ENCODE peak calls at places on chromosome 14, in five cellular contexts. One of them, this sample, is unnamed.

GRCh38 chr14:33364536-33364935 is 425.9 kb downstream of the NPAS3 start:
- DNase-seq in HepG2: no peak
- DNase-seq in A549: no peak
- DNase-seq in endothelial cell of umbilical vein: no peak
- DNase-seq in HCT116: no peak
- DNase-seq in this sample: no peak

GRCh38 chr14:95835331-95835730 is 41.3 kb upstream of the TUNAR start:
- DNase-seq in HepG2: peak
- DNase-seq in A549: no peak
- DNase-seq in endothelial cell of umbilical vein: peak
- DNase-seq in HCT116: peak
- DNase-seq in this sample: peak

GRCh38 chr14:72583316-72584272 is 310.3 kb downstream of the DPF3 start:
- DNase-seq in HepG2: no peak
- DNase-seq in A549: no peak
- DNase-seq in endothelial cell of umbilical vein: no peak
- DNase-seq in HCT116: no peak
- DNase-seq in this sample: no peak

GRCh38 chr14:99853206-99853605 is 60.0 kb downstream of the EML1 start:
- DNase-seq in HepG2: no peak
- DNase-seq in A549: no peak
- DNase-seq in endothelial cell of umbilical vein: no peak
- DNase-seq in HCT116: no peak
- DNase-seq in this sample: no peak

GRCh38 chr14:55151601-55152000 is 22.5 kb downstream of the LGALS3 start:
- DNase-seq in HepG2: no peak
- DNase-seq in A549: no peak
- DNase-seq in endothelial cell of umbilical vein: no peak
- DNase-seq in HCT116: no peak
- DNase-seq in this sample: no peak

GRCh38 chr14:90423166-90423565 is 26.3 kb downstream of the CALM1 start:
- DNase-seq in HepG2: no peak
- DNase-seq in A549: no peak
- DNase-seq in endothelial cell of umbilical vein: no peak
- DNase-seq in HCT116: no peak
- DNase-seq in this sample: no peak

GRCh38 chr14:89308232-89308959 is 108.6 kb downstream of the FOXN3 start:
- DNase-seq in HepG2: no peak
- DNase-seq in A549: no peak
- DNase-seq in endothelial cell of umbilical vein: no peak
- DNase-seq in HCT116: no peak
- DNase-seq in this sample: peak

GRCh38 chr14:67943947-67944346 is 124.4 kb downstream of the RAD51B start:
- DNase-seq in HepG2: peak
- DNase-seq in A549: peak
- DNase-seq in endothelial cell of umbilical vein: peak
- DNase-seq in HCT116: peak
- DNase-seq in this sample: peak

GRCh38 chr14:23049011-23049410 is 7.0 kb downstream of the PSMB11 start:
- DNase-seq in HepG2: no peak
- DNase-seq in A549: no peak
- DNase-seq in endothelial cell of umbilical vein: no peak
- DNase-seq in HCT116: no peak
- DNase-seq in this sample: no peak

GRCh38 chr14:85529803-85530574 is at the start of gene FLRT2:
- DNase-seq in HepG2: no peak
- DNase-seq in A549: peak
- DNase-seq in endothelial cell of umbilical vein: peak
- DNase-seq in HCT116: no peak
- DNase-seq in this sample: no peak

GRCh38 chr14:101666264-101666663 is 95.2 kb upstream of the PPP2R5C start:
- DNase-seq in HepG2: no peak
- DNase-seq in A549: no peak
- DNase-seq in endothelial cell of umbilical vein: no peak
- DNase-seq in HCT116: no peak
- DNase-seq in this sample: no peak

GRCh38 chr14:61281911-61282310 is 773 bp upstream of the TMEM30B start:
- DNase-seq in HepG2: no peak
- DNase-seq in A549: no peak
- DNase-seq in endothelial cell of umbilical vein: no peak
- DNase-seq in HCT116: no peak
- DNase-seq in this sample: no peak

GRCh38 chr14:46985529-46986137 is 334.1 kb upstream of the RPL10L start:
- DNase-seq in HepG2: no peak
- DNase-seq in A549: no peak
- DNase-seq in endothelial cell of umbilical vein: no peak
- DNase-seq in HCT116: no peak
- DNase-seq in this sample: no peak

GRCh38 chr14:92729632-92730358 is 18.6 kb downstream of the LGMN start:
- DNase-seq in HepG2: no peak
- DNase-seq in A549: no peak
- DNase-seq in endothelial cell of umbilical vein: no peak
- DNase-seq in HCT116: no peak
- DNase-seq in this sample: peak

GRCh38 chr14:33602396-33602795 is 348.5 kb downstream of the EGLN3 start:
- DNase-seq in HepG2: no peak
- DNase-seq in A549: no peak
- DNase-seq in endothelial cell of umbilical vein: no peak
- DNase-seq in HCT116: no peak
- DNase-seq in this sample: no peak

GRCh38 chr14:65751510-65751909 is 339.0 kb downstream of the FUT8 start:
- DNase-seq in HepG2: no peak
- DNase-seq in A549: no peak
- DNase-seq in endothelial cell of umbilical vein: no peak
- DNase-seq in HCT116: no peak
- DNase-seq in this sample: no peak

GRCh38 chr14:101031186-101031585 is 127.7 kb upstream of the RTL1 start:
- DNase-seq in HepG2: no peak
- DNase-seq in A549: no peak
- DNase-seq in endothelial cell of umbilical vein: no peak
- DNase-seq in HCT116: no peak
- DNase-seq in this sample: peak

GRCh38 chr14:77344597-77344996 is 23.8 kb downstream of the GSTZ1 start:
- DNase-seq in HepG2: no peak
- DNase-seq in A549: no peak
- DNase-seq in endothelial cell of umbilical vein: no peak
- DNase-seq in HCT116: no peak
- DNase-seq in this sample: no peak

GRCh38 chr14:87940894-87941293 is 52.1 kb downstream of the GALC start:
- DNase-seq in HepG2: no peak
- DNase-seq in A549: no peak
- DNase-seq in endothelial cell of umbilical vein: no peak
- DNase-seq in HCT116: no peak
- DNase-seq in this sample: no peak

GRCh38 chr14:91410781-91411536 is 6.7 kb downstream of the CCDC88C start:
- DNase-seq in HepG2: no peak
- DNase-seq in A549: no peak
- DNase-seq in endothelial cell of umbilical vein: no peak
- DNase-seq in HCT116: no peak
- DNase-seq in this sample: no peak

GRCh38 chr14:32469388-32470160 is 140.5 kb downstream of the AKAP6 start:
- DNase-seq in HepG2: peak
- DNase-seq in A549: peak
- DNase-seq in endothelial cell of umbilical vein: peak
- DNase-seq in HCT116: peak
- DNase-seq in this sample: peak

DNA sequence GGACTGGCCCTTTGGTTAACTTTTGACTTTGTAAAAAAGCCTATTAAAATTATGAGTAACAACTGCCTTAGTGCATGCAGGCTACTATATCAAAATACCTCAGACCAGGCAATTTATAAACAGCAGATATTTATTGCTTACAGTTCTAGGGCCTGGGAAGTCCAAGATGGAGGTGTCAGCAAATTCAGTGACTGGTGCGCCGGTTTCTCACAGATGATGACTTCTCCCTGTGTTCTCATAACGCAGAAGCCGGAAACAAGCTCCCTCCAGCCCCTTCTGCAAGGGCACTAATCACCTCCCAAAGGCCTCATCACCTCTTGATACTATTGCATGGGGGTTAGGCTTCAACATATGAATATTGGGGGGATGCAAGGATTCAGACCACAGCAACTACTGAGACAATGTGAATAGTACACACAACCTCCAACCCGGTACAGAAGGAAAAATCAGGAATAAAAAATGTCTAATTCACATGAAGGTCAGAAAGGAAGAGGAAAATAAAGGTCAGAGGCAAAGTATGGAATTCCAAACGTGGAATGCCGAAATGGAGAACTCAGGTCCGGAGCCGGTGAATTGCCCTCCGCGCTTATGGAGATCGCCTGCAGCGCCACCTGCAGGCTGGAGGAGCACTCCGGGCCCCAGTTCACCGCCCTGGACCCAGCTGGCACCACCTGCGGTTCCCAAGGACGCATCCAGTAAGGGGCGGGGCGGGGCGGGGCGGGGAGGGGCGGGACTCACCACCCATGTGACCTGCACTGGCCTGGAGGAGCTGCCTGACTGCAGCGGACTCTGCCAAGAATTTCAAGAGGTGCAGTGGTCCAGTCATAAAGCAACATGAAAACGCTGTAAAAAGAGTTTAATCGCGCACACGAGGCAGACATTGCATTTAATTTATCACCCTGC is 203.4 kb downstream of the KIF26A start:
- DNase-seq in HepG2: peak
- DNase-seq in A549: peak
- DNase-seq in endothelial cell of umbilical vein: peak
- DNase-seq in HCT116: peak
- DNase-seq in this sample: peak
- TF ChIP-seq CTCF in HepG2: peak
- TF ChIP-seq CTCF in A549: peak
- TF ChIP-seq CTCF in endothelial cell of umbilical vein: peak
- TF ChIP-seq CTCF in HCT116: peak
- TF ChIP-seq CTCF in this sample: no peak

DNA sequence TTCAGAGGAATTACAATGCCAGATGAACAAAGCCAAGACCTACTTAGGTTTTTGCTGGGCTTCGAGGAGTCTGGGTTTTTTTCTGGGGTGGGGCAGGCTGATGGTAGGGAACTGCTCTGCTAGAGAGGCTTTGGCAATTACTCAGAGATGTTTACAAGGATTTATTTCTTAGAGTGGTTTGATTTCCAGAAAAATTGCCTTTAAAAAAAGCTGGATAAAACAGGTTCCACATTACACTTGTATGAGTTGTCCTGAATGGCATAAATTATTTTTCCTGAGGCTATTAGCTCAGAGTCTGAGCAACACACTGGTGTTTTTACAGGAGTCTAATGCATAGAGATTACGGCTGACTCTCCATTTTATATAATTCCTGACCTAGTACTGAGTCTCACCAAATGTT is 118.5 kb upstream of the FRMD6 start:
- DNase-seq in HepG2: no peak
- DNase-seq in A549: no peak
- DNase-seq in endothelial cell of umbilical vein: peak
- DNase-seq in HCT116: no peak
- DNase-seq in this sample: no peak
- TF ChIP-seq MAX in HepG2: no peak
- TF ChIP-seq MAX in A549: no peak
- TF ChIP-seq MAX in endothelial cell of umbilical vein: no peak
- TF ChIP-seq MAX in HCT116: no peak
- TF ChIP-seq MAX in this sample: no peak

GRCh38 chr14:49634547-49635334 is at the start of gene DNAAF2:
- DNase-seq in HepG2: peak
- DNase-seq in A549: peak
- DNase-seq in endothelial cell of umbilical vein: peak
- DNase-seq in HCT116: no peak
- DNase-seq in this sample: peak

GRCh38 chr14:49636866-49637265 is 1.8 kb upstream of the DNAAF2 start:
- DNase-seq in HepG2: no peak
- DNase-seq in A549: no peak
- DNase-seq in endothelial cell of umbilical vein: no peak
- DNase-seq in HCT116: no peak
- DNase-seq in this sample: no peak

GRCh38 chr14:49637534-49638078 is 2.6 kb upstream of the DNAAF2 start:
- DNase-seq in HepG2: no peak
- DNase-seq in A549: no peak
- DNase-seq in endothelial cell of umbilical vein: no peak
- DNase-seq in HCT116: no peak
- DNase-seq in this sample: no peak

DNA sequence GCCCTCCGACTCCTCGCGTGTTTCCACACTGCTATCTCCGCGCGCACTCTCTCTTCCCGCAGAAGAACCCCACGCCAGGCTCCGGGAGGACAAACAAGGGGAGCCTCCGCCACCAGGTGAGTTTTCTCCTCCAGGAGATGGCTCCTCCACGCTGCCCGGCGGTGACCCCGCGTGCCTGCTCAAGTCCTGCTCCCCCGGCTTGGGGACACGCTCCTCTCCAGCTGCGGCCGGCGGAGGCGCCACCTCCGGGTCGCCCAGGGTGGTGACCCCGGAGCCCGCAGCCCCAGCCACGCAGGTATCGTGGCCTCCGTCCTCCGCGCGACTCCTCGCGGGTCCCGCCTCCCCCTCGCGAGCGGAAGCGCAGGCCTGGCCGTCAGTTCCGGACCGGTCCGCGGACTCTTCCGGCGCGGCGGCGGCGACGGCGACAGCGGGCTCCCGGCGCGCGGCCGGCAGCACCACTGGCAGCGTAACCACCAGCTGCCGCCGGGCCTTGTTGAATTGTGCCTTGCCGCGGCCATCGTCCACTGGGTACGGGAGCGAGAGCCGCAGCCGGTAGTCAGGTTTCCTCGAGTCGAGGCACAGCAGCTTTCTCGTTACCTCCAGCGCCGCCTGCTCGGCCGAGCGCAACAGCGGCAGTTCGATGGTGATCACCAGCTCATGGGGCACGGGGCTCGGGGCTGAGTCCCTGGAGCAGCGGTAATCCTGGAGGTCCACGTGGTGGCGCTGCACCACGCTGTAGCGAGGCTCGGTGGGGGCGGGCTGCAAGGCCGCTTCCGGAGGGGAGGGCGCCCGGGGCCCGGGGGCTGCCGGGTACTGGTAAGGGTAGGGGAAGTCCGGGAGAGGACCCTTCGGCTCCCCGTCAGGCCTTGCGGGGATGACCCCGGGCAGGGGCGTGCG is 1.1 kb downstream of the DNAAF2 start:
- DNase-seq in HepG2: peak
- DNase-seq in A549: peak
- DNase-seq in endothelial cell of umbilical vein: peak
- DNase-seq in HCT116: peak
- DNase-seq in this sample: peak
- TF ChIP-seq POLR2A in HepG2: peak
- TF ChIP-seq POLR2A in A549: peak
- TF ChIP-seq POLR2A in endothelial cell of umbilical vein: peak
- TF ChIP-seq POLR2A in HCT116: peak
- TF ChIP-seq POLR2A in this sample: peak

GRCh38 chr14:105226198-105226597 is 22.1 kb upstream of the BTBD6 start:
- DNase-seq in HepG2: no peak
- DNase-seq in A549: no peak
- DNase-seq in endothelial cell of umbilical vein: no peak
- DNase-seq in HCT116: no peak
- DNase-seq in this sample: no peak
- TF ChIP-seq CTCF in HepG2: no peak
- TF ChIP-seq CTCF in A549: no peak
- TF ChIP-seq CTCF in endothelial cell of umbilical vein: no peak
- TF ChIP-seq CTCF in HCT116: no peak
- TF ChIP-seq CTCF in this sample: no peak

GRCh38 chr14:105025429-105025828 is 4.5 kb upstream of the CDCA4 start:
- DNase-seq in HepG2: no peak
- DNase-seq in A549: no peak
- DNase-seq in endothelial cell of umbilical vein: no peak
- DNase-seq in HCT116: no peak
- DNase-seq in this sample: no peak
- TF ChIP-seq MAX in HepG2: no peak
- TF ChIP-seq MAX in A549: no peak
- TF ChIP-seq MAX in endothelial cell of umbilical vein: no peak
- TF ChIP-seq MAX in HCT116: no peak
- TF ChIP-seq MAX in this sample: no peak